ENCODE peak calls at places on chromosomes 7 and 10, in five cellular contexts. G is ovary, B is IMR-90, F is transverse colon, X is A549. K is an unnamed sample.

GRCh38 chr10:99711129-99711719 is 20.7 kb downstream of the COX15 start:
- DNase-seq in G (peak), B (peak), F (peak), X (peak), K (peak)

GRCh38 chr7:34313289-34313688 is 344.7 kb upstream of the NPSR1 start:
- DNase-seq in G (no peak), B (peak), F (no peak), X (no peak), K (no peak)

GRCh38 chr10:132444877-132445351 is 47.9 kb downstream of the PWWP2B start:
- DNase-seq in G (no peak), B (no peak), F (no peak), X (no peak), K (peak)

GRCh38 chr10:101066146-101066889 is 4.5 kb downstream of the KAZALD1 start:
- DNase-seq in G (peak), B (peak), F (peak), X (peak), K (peak)

GRCh38 chr7:155296788-155297516 is 726 bp upstream of the INSIG1 start:
- DNase-seq in G (peak), B (peak), F (peak), X (peak), K (peak)

GRCh38 chr10:13102002-13102794 is 2.2 kb downstream of the OPTN start:
- DNase-seq in G (no peak), B (peak), F (no peak), X (no peak), K (no peak)

GRCh38 chr10:7303067-7303629 is 107.7 kb downstream of the SFMBT2 start:
- DNase-seq in G (no peak), B (no peak), F (no peak), X (no peak), K (no peak)

GRCh38 chr10:120600871-120601644 is 144.0 kb downstream of the PLPP4 start:
- DNase-seq in G (no peak), B (no peak), F (no peak), X (no peak), K (no peak)

GRCh38 chr10:26860542-26861325 is at the start of gene ABI1:
- DNase-seq in G (peak), B (peak), F (peak), X (peak), K (peak)
- TF ChIP-seq POLR2A in G (peak), B (peak), F (peak), X (peak), K (peak)

GRCh38 chr7:107044347-107045194 is at the start of gene PRKAR2B:
- DNase-seq in G (peak), B (peak), F (peak), X (peak), K (peak)
- TF ChIP-seq POLR2A in G (peak), B (no peak), F (no peak), X (no peak), K (peak)

DNA sequence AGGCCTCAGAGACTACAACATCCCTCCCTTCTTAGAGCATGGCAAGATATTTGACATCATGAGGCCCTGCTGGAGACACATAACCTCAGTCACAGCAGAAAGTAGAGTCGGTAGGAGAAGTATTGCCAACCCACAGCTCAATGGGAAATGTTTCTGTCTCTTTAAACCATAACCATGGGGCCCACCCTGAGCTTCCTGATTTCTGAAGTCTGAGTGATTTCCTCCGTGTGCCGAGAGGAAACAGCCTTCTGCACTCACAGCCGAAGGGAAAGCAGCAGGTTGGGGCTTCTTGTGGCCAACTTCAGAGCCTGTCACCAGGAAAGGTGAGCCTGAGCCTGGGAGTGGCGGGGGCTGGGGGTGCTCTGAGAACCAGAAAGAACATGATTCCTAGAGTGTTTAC is at the start of gene GIMAP1:
- DNase-seq in G (no peak), B (no peak), F (peak), X (no peak), K (no peak)
- TF ChIP-seq POLR2A in G (no peak), B (no peak), F (peak), X (no peak), K (no peak)

GRCh38 chr10:43340101-43340500 is 31.3 kb upstream of the FXYD4 start:
- DNase-seq in G (no peak), B (no peak), F (no peak), X (no peak), K (no peak)
- TF ChIP-seq POLR2A in G (no peak), B (no peak), F (no peak), X (no peak), K (no peak)

GRCh38 chr7:16235743-16236142 is 185.6 kb downstream of the CRPPA start:
- DNase-seq in G (no peak), B (no peak), F (no peak), X (no peak), K (no peak)

GRCh38 chr7:16232273-16232672 is 189.1 kb downstream of the CRPPA start:
- DNase-seq in G (no peak), B (no peak), F (no peak), X (no peak), K (no peak)

GRCh38 chr7:16234493-16235151 is 186.7 kb downstream of the CRPPA start:
- DNase-seq in G (no peak), B (no peak), F (no peak), X (no peak), K (no peak)

GRCh38 chr7:16233519-16233918 is 187.8 kb downstream of the CRPPA start:
- DNase-seq in G (no peak), B (no peak), F (no peak), X (no peak), K (no peak)

DNA sequence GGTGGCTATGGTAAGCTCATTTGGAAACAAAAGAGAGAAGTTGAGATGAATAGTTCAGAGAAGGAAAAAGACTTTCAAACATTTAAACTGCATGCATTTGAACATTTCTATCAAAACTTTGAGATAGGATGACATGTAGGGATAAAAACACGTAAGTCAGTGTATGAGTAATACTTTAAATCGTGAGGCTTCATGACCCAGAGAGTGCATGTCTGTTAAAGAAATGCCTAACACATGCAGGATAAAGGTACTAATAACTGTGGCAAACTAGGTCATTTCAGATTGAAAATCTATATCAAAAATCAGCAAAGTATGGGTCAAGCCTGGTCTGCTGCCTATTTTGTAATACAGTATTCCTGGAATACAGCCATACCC is 186.2 kb downstream of the CRPPA start:
- DNase-seq in G (no peak), B (no peak), F (no peak), X (no peak), K (no peak)
- TF ChIP-seq POLR2A in G (no peak), B (no peak), F (no peak), X (no peak), K (no peak)

K was measured in H54.